ENCODE peak calls at places on chromosomes 7 and 10, in nine cellular contexts. One of them, this sample, is unnamed.

GRCh38 chr7:150476819-150477631 is 26.6 kb downstream of the GIMAP8 start:
- DNase-seq in stimulated activated CD8-positive, alpha-beta memory T cell treated with anti-CD3 and anti-CD28 coated beads, Interleukin-12 subunit alpha, Interleukin-12 subunit beta, amount 100 ng/mL, for 1 hour: no peak
- DNase-seq in GM23248: no peak
- DNase-seq in stimulated activated naive B cell treated with anti-CD40 and anti-IgM and Interleukin-4, amounts not matched to agents 10 μg/mL and 1 μg/mL and 100 μg/mL, for 72 hours: no peak
- DNase-seq in esophagus squamous epithelium: no peak
- DNase-seq in A549: no peak
- DNase-seq in heart left ventricle: no peak
- DNase-seq in hypothalamus: no peak
- DNase-seq in right lobe of liver: no peak
- DNase-seq in this sample: no peak

GRCh38 chr7:34143397-34143796 is 238.1 kb downstream of the BMPER start:
- DNase-seq in GM23248: peak; percentile 73
- DNase-seq in stimulated activated CD8-positive, alpha-beta memory T cell treated with anti-CD3 and anti-CD28 coated beads, Interleukin-12 subunit alpha, Interleukin-12 subunit beta, amount 100 ng/mL, for 1 hour: no peak
- DNase-seq in stimulated activated naive B cell treated with anti-CD40 and anti-IgM and Interleukin-4, amounts not matched to agents 10 μg/mL and 1 μg/mL and 100 μg/mL, for 72 hours: no peak
- DNase-seq in heart left ventricle: no peak
- DNase-seq in esophagus squamous epithelium: no peak
- DNase-seq in hypothalamus: no peak
- DNase-seq in A549: no peak
- DNase-seq in right lobe of liver: no peak
- DNase-seq in this sample: no peak

GRCh38 chr10:99540673-99541531 is 8.2 kb downstream of the NKX2-3 start:
- DNase-seq in stimulated activated CD8-positive, alpha-beta memory T cell treated with anti-CD3 and anti-CD28 coated beads, Interleukin-12 subunit alpha, Interleukin-12 subunit beta, amount 100 ng/mL, for 1 hour: no peak
- DNase-seq in hypothalamus: no peak
- DNase-seq in right lobe of liver: peak; percentile 61
- DNase-seq in GM23248: no peak
- DNase-seq in stimulated activated naive B cell treated with anti-CD40 and anti-IgM and Interleukin-4, amounts not matched to agents 10 μg/mL and 1 μg/mL and 100 μg/mL, for 72 hours: no peak
- DNase-seq in A549: no peak
- DNase-seq in heart left ventricle: no peak
- DNase-seq in esophagus squamous epithelium: no peak
- DNase-seq in this sample: peak; percentile 10

GRCh38 chr10:26858707-26859034 is 2.1 kb downstream of the ABI1 start:
- DNase-seq in heart left ventricle: no peak
- DNase-seq in stimulated activated naive B cell treated with anti-CD40 and anti-IgM and Interleukin-4, amounts not matched to agents 10 μg/mL and 1 μg/mL and 100 μg/mL, for 72 hours: no peak
- DNase-seq in A549: no peak
- DNase-seq in GM23248: peak; percentile 55
- DNase-seq in stimulated activated CD8-positive, alpha-beta memory T cell treated with anti-CD3 and anti-CD28 coated beads, Interleukin-12 subunit alpha, Interleukin-12 subunit beta, amount 100 ng/mL, for 1 hour: no peak
- DNase-seq in right lobe of liver: no peak
- DNase-seq in hypothalamus: no peak
- DNase-seq in esophagus squamous epithelium: no peak
- DNase-seq in this sample: no peak

GRCh38 chr10:13496164-13496563 is 32.6 kb downstream of the BEND7 start:
- DNase-seq in heart left ventricle: no peak
- DNase-seq in A549: no peak
- DNase-seq in stimulated activated naive B cell treated with anti-CD40 and anti-IgM and Interleukin-4, amounts not matched to agents 10 μg/mL and 1 μg/mL and 100 μg/mL, for 72 hours: no peak
- DNase-seq in hypothalamus: no peak
- DNase-seq in esophagus squamous epithelium: no peak
- DNase-seq in stimulated activated CD8-positive, alpha-beta memory T cell treated with anti-CD3 and anti-CD28 coated beads, Interleukin-12 subunit alpha, Interleukin-12 subunit beta, amount 100 ng/mL, for 1 hour: no peak
- DNase-seq in right lobe of liver: no peak
- DNase-seq in GM23248: no peak
- DNase-seq in this sample: no peak

GRCh38 chr10:101301111-101301731 is 52.7 kb upstream of the BTRC start:
- DNase-seq in A549: peak; percentile 73
- DNase-seq in heart left ventricle: peak; percentile 41
- DNase-seq in right lobe of liver: peak; percentile 67
- DNase-seq in hypothalamus: no peak
- DNase-seq in esophagus squamous epithelium: no peak
- DNase-seq in stimulated activated naive B cell treated with anti-CD40 and anti-IgM and Interleukin-4, amounts not matched to agents 10 μg/mL and 1 μg/mL and 100 μg/mL, for 72 hours: no peak
- DNase-seq in GM23248: peak; percentile 44
- DNase-seq in stimulated activated CD8-positive, alpha-beta memory T cell treated with anti-CD3 and anti-CD28 coated beads, Interleukin-12 subunit alpha, Interleukin-12 subunit beta, amount 100 ng/mL, for 1 hour: no peak
- DNase-seq in this sample: peak; percentile 46

GRCh38 chr10:97596101-97597055 is 6.9 kb downstream of the C10orf62 start:
- DNase-seq in stimulated activated CD8-positive, alpha-beta memory T cell treated with anti-CD3 and anti-CD28 coated beads, Interleukin-12 subunit alpha, Interleukin-12 subunit beta, amount 100 ng/mL, for 1 hour: no peak
- DNase-seq in esophagus squamous epithelium: no peak
- DNase-seq in A549: peak; percentile 73
- DNase-seq in right lobe of liver: peak; percentile 61
- DNase-seq in stimulated activated naive B cell treated with anti-CD40 and anti-IgM and Interleukin-4, amounts not matched to agents 10 μg/mL and 1 μg/mL and 100 μg/mL, for 72 hours: no peak
- DNase-seq in heart left ventricle: peak; percentile 79
- DNase-seq in GM23248: peak; percentile 96
- DNase-seq in hypothalamus: no peak
- DNase-seq in this sample: peak; percentile 46

GRCh38 chr10:91424016-91424415 is 13.9 kb downstream of the HECTD2 start:
- DNase-seq in esophagus squamous epithelium: no peak
- DNase-seq in hypothalamus: no peak
- DNase-seq in stimulated activated naive B cell treated with anti-CD40 and anti-IgM and Interleukin-4, amounts not matched to agents 10 μg/mL and 1 μg/mL and 100 μg/mL, for 72 hours: no peak
- DNase-seq in stimulated activated CD8-positive, alpha-beta memory T cell treated with anti-CD3 and anti-CD28 coated beads, Interleukin-12 subunit alpha, Interleukin-12 subunit beta, amount 100 ng/mL, for 1 hour: no peak
- DNase-seq in right lobe of liver: no peak
- DNase-seq in A549: no peak
- DNase-seq in heart left ventricle: no peak
- DNase-seq in GM23248: peak; percentile 55
- DNase-seq in this sample: no peak

GRCh38 chr10:15136960-15137359 is 31.5 kb downstream of the NMT2 start:
- DNase-seq in stimulated activated CD8-positive, alpha-beta memory T cell treated with anti-CD3 and anti-CD28 coated beads, Interleukin-12 subunit alpha, Interleukin-12 subunit beta, amount 100 ng/mL, for 1 hour: no peak
- DNase-seq in esophagus squamous epithelium: no peak
- DNase-seq in hypothalamus: no peak
- DNase-seq in stimulated activated naive B cell treated with anti-CD40 and anti-IgM and Interleukin-4, amounts not matched to agents 10 μg/mL and 1 μg/mL and 100 μg/mL, for 72 hours: no peak
- DNase-seq in heart left ventricle: no peak
- DNase-seq in GM23248: no peak
- DNase-seq in A549: no peak
- DNase-seq in right lobe of liver: no peak
- DNase-seq in this sample: no peak

GRCh38 chr7:40057292-40057691 is 77.1 kb downstream of the MPLKIP start:
- DNase-seq in heart left ventricle: peak; percentile 38
- DNase-seq in esophagus squamous epithelium: no peak
- DNase-seq in stimulated activated naive B cell treated with anti-CD40 and anti-IgM and Interleukin-4, amounts not matched to agents 10 μg/mL and 1 μg/mL and 100 μg/mL, for 72 hours: no peak
- DNase-seq in right lobe of liver: no peak
- DNase-seq in A549: no peak
- DNase-seq in stimulated activated CD8-positive, alpha-beta memory T cell treated with anti-CD3 and anti-CD28 coated beads, Interleukin-12 subunit alpha, Interleukin-12 subunit beta, amount 100 ng/mL, for 1 hour: no peak
- DNase-seq in hypothalamus: no peak
- DNase-seq in GM23248: peak; percentile 61
- DNase-seq in this sample: no peak

GRCh38 chr7:36116347-36117200 is 36.5 kb upstream of the EEPD1 start:
- DNase-seq in heart left ventricle: no peak
- DNase-seq in A549: peak; percentile 24
- DNase-seq in hypothalamus: no peak
- DNase-seq in stimulated activated CD8-positive, alpha-beta memory T cell treated with anti-CD3 and anti-CD28 coated beads, Interleukin-12 subunit alpha, Interleukin-12 subunit beta, amount 100 ng/mL, for 1 hour: no peak
- DNase-seq in GM23248: peak; percentile 54
- DNase-seq in right lobe of liver: no peak
- DNase-seq in stimulated activated naive B cell treated with anti-CD40 and anti-IgM and Interleukin-4, amounts not matched to agents 10 μg/mL and 1 μg/mL and 100 μg/mL, for 72 hours: no peak
- DNase-seq in esophagus squamous epithelium: no peak
- DNase-seq in this sample: no peak

GRCh38 chr7:79785556-79785955 is 332.1 kb upstream of the MAGI2 start:
- DNase-seq in A549: no peak
- DNase-seq in hypothalamus: no peak
- DNase-seq in GM23248: peak; percentile 66
- DNase-seq in stimulated activated CD8-positive, alpha-beta memory T cell treated with anti-CD3 and anti-CD28 coated beads, Interleukin-12 subunit alpha, Interleukin-12 subunit beta, amount 100 ng/mL, for 1 hour: no peak
- DNase-seq in esophagus squamous epithelium: no peak
- DNase-seq in right lobe of liver: no peak
- DNase-seq in heart left ventricle: no peak
- DNase-seq in stimulated activated naive B cell treated with anti-CD40 and anti-IgM and Interleukin-4, amounts not matched to agents 10 μg/mL and 1 μg/mL and 100 μg/mL, for 72 hours: no peak
- DNase-seq in this sample: no peak

GRCh38 chr7:112550468-112551060 is 69.8 kb downstream of the LSMEM1 start:
- DNase-seq in hypothalamus: no peak
- DNase-seq in esophagus squamous epithelium: no peak
- DNase-seq in stimulated activated naive B cell treated with anti-CD40 and anti-IgM and Interleukin-4, amounts not matched to agents 10 μg/mL and 1 μg/mL and 100 μg/mL, for 72 hours: peak; percentile 21
- DNase-seq in GM23248: peak; percentile 75
- DNase-seq in A549: peak; percentile 73
- DNase-seq in stimulated activated CD8-positive, alpha-beta memory T cell treated with anti-CD3 and anti-CD28 coated beads, Interleukin-12 subunit alpha, Interleukin-12 subunit beta, amount 100 ng/mL, for 1 hour: no peak
- DNase-seq in heart left ventricle: no peak
- DNase-seq in right lobe of liver: no peak
- DNase-seq in this sample: peak; percentile 15

GRCh38 chr10:76311752-76312699 is 880.6 kb downstream of the LRMDA start:
- DNase-seq in stimulated activated naive B cell treated with anti-CD40 and anti-IgM and Interleukin-4, amounts not matched to agents 10 μg/mL and 1 μg/mL and 100 μg/mL, for 72 hours: no peak
- DNase-seq in A549: peak; percentile 56
- DNase-seq in heart left ventricle: peak; percentile 34
- DNase-seq in right lobe of liver: no peak
- DNase-seq in stimulated activated CD8-positive, alpha-beta memory T cell treated with anti-CD3 and anti-CD28 coated beads, Interleukin-12 subunit alpha, Interleukin-12 subunit beta, amount 100 ng/mL, for 1 hour: no peak
- DNase-seq in hypothalamus: no peak
- DNase-seq in GM23248: peak; percentile 45
- DNase-seq in esophagus squamous epithelium: no peak
- DNase-seq in this sample: peak; percentile 11

GRCh38 chr7:120028636-120029035 is 244.3 kb upstream of the KCND2 start:
- DNase-seq in GM23248: peak; percentile 57
- DNase-seq in stimulated activated CD8-positive, alpha-beta memory T cell treated with anti-CD3 and anti-CD28 coated beads, Interleukin-12 subunit alpha, Interleukin-12 subunit beta, amount 100 ng/mL, for 1 hour: no peak
- DNase-seq in A549: no peak
- DNase-seq in stimulated activated naive B cell treated with anti-CD40 and anti-IgM and Interleukin-4, amounts not matched to agents 10 μg/mL and 1 μg/mL and 100 μg/mL, for 72 hours: no peak
- DNase-seq in right lobe of liver: no peak
- DNase-seq in esophagus squamous epithelium: no peak
- DNase-seq in heart left ventricle: no peak
- DNase-seq in hypothalamus: no peak
- DNase-seq in this sample: no peak

GRCh38 chr7:138895700-138896099 is 85.5 kb downstream of the KIAA1549 start:
- DNase-seq in heart left ventricle: no peak
- DNase-seq in A549: no peak
- DNase-seq in esophagus squamous epithelium: no peak
- DNase-seq in stimulated activated naive B cell treated with anti-CD40 and anti-IgM and Interleukin-4, amounts not matched to agents 10 μg/mL and 1 μg/mL and 100 μg/mL, for 72 hours: no peak
- DNase-seq in right lobe of liver: no peak
- DNase-seq in hypothalamus: no peak
- DNase-seq in GM23248: no peak
- DNase-seq in stimulated activated CD8-positive, alpha-beta memory T cell treated with anti-CD3 and anti-CD28 coated beads, Interleukin-12 subunit alpha, Interleukin-12 subunit beta, amount 100 ng/mL, for 1 hour: no peak
- DNase-seq in this sample: no peak

GRCh38 chr7:114255404-114255841 is 159.2 kb upstream of the FOXP2 start:
- DNase-seq in GM23248: no peak
- DNase-seq in A549: no peak
- DNase-seq in stimulated activated CD8-positive, alpha-beta memory T cell treated with anti-CD3 and anti-CD28 coated beads, Interleukin-12 subunit alpha, Interleukin-12 subunit beta, amount 100 ng/mL, for 1 hour: no peak
- DNase-seq in stimulated activated naive B cell treated with anti-CD40 and anti-IgM and Interleukin-4, amounts not matched to agents 10 μg/mL and 1 μg/mL and 100 μg/mL, for 72 hours: no peak
- DNase-seq in heart left ventricle: no peak
- DNase-seq in right lobe of liver: peak; percentile 73
- DNase-seq in esophagus squamous epithelium: no peak
- DNase-seq in hypothalamus: no peak
- DNase-seq in this sample: no peak

GRCh38 chr10:5396545-5396944 is 8.1 kb downstream of the TUBAL3 start:
- DNase-seq in stimulated activated CD8-positive, alpha-beta memory T cell treated with anti-CD3 and anti-CD28 coated beads, Interleukin-12 subunit alpha, Interleukin-12 subunit beta, amount 100 ng/mL, for 1 hour: no peak
- DNase-seq in stimulated activated naive B cell treated with anti-CD40 and anti-IgM and Interleukin-4, amounts not matched to agents 10 μg/mL and 1 μg/mL and 100 μg/mL, for 72 hours: no peak
- DNase-seq in heart left ventricle: no peak
- DNase-seq in hypothalamus: peak; percentile 78
- DNase-seq in A549: no peak
- DNase-seq in right lobe of liver: no peak
- DNase-seq in esophagus squamous epithelium: no peak
- DNase-seq in GM23248: no peak
- DNase-seq in this sample: no peak

GRCh38 chr10:132447446-132448247 is 50.6 kb downstream of the PWWP2B start:
- DNase-seq in A549: peak; percentile 50
- DNase-seq in hypothalamus: no peak
- DNase-seq in heart left ventricle: no peak
- DNase-seq in stimulated activated CD8-positive, alpha-beta memory T cell treated with anti-CD3 and anti-CD28 coated beads, Interleukin-12 subunit alpha, Interleukin-12 subunit beta, amount 100 ng/mL, for 1 hour: peak; percentile 55
- DNase-seq in GM23248: no peak
- DNase-seq in right lobe of liver: no peak
- DNase-seq in esophagus squamous epithelium: no peak
- DNase-seq in stimulated activated naive B cell treated with anti-CD40 and anti-IgM and Interleukin-4, amounts not matched to agents 10 μg/mL and 1 μg/mL and 100 μg/mL, for 72 hours: no peak
- DNase-seq in this sample: peak; percentile 67

GRCh38 chr10:84126785-84127167 is 12.5 kb upstream of the GHITM start:
- DNase-seq in stimulated activated naive B cell treated with anti-CD40 and anti-IgM and Interleukin-4, amounts not matched to agents 10 μg/mL and 1 μg/mL and 100 μg/mL, for 72 hours: no peak
- DNase-seq in GM23248: no peak
- DNase-seq in stimulated activated CD8-positive, alpha-beta memory T cell treated with anti-CD3 and anti-CD28 coated beads, Interleukin-12 subunit alpha, Interleukin-12 subunit beta, amount 100 ng/mL, for 1 hour: no peak
- DNase-seq in right lobe of liver: no peak
- DNase-seq in esophagus squamous epithelium: no peak
- DNase-seq in heart left ventricle: no peak
- DNase-seq in A549: no peak
- DNase-seq in hypothalamus: no peak
- DNase-seq in this sample: no peak

GRCh38 chr7:129489491-129489890 is 12.8 kb upstream of the SMKR1 start:
- DNase-seq in stimulated activated CD8-positive, alpha-beta memory T cell treated with anti-CD3 and anti-CD28 coated beads, Interleukin-12 subunit alpha, Interleukin-12 subunit beta, amount 100 ng/mL, for 1 hour: no peak
- DNase-seq in esophagus squamous epithelium: no peak
- DNase-seq in GM23248: peak; percentile 76
- DNase-seq in A549: no peak
- DNase-seq in stimulated activated naive B cell treated with anti-CD40 and anti-IgM and Interleukin-4, amounts not matched to agents 10 μg/mL and 1 μg/mL and 100 μg/mL, for 72 hours: no peak
- DNase-seq in heart left ventricle: no peak
- DNase-seq in hypothalamus: no peak
- DNase-seq in right lobe of liver: no peak
- DNase-seq in this sample: no peak

GRCh38 chr10:84543948-84544347 is 215.6 kb downstream of the CCSER2 start:
- DNase-seq in right lobe of liver: no peak
- DNase-seq in heart left ventricle: no peak
- DNase-seq in hypothalamus: no peak
- DNase-seq in stimulated activated naive B cell treated with anti-CD40 and anti-IgM and Interleukin-4, amounts not matched to agents 10 μg/mL and 1 μg/mL and 100 μg/mL, for 72 hours: no peak
- DNase-seq in GM23248: peak; percentile 54
- DNase-seq in A549: peak; percentile 58
- DNase-seq in esophagus squamous epithelium: no peak
- DNase-seq in stimulated activated CD8-positive, alpha-beta memory T cell treated with anti-CD3 and anti-CD28 coated beads, Interleukin-12 subunit alpha, Interleukin-12 subunit beta, amount 100 ng/mL, for 1 hour: no peak
- DNase-seq in this sample: no peak

GRCh38 chr7:41760293-41760692 is 57.4 kb upstream of the INHBA start:
- DNase-seq in hypothalamus: no peak
- DNase-seq in stimulated activated naive B cell treated with anti-CD40 and anti-IgM and Interleukin-4, amounts not matched to agents 10 μg/mL and 1 μg/mL and 100 μg/mL, for 72 hours: no peak
- DNase-seq in esophagus squamous epithelium: no peak
- DNase-seq in right lobe of liver: no peak
- DNase-seq in A549: no peak
- DNase-seq in GM23248: peak; percentile 4
- DNase-seq in stimulated activated CD8-positive, alpha-beta memory T cell treated with anti-CD3 and anti-CD28 coated beads, Interleukin-12 subunit alpha, Interleukin-12 subunit beta, amount 100 ng/mL, for 1 hour: no peak
- DNase-seq in heart left ventricle: no peak
- DNase-seq in this sample: no peak

GRCh38 chr7:17696422-17696821 is 243.9 kb downstream of the SNX13 start:
- DNase-seq in stimulated activated naive B cell treated with anti-CD40 and anti-IgM and Interleukin-4, amounts not matched to agents 10 μg/mL and 1 μg/mL and 100 μg/mL, for 72 hours: no peak
- DNase-seq in heart left ventricle: peak; percentile 85
- DNase-seq in A549: peak; percentile 93
- DNase-seq in hypothalamus: peak; percentile 17
- DNase-seq in esophagus squamous epithelium: no peak
- DNase-seq in right lobe of liver: no peak
- DNase-seq in GM23248: peak; percentile 57
- DNase-seq in stimulated activated CD8-positive, alpha-beta memory T cell treated with anti-CD3 and anti-CD28 coated beads, Interleukin-12 subunit alpha, Interleukin-12 subunit beta, amount 100 ng/mL, for 1 hour: no peak
- DNase-seq in this sample: peak; percentile 61

GRCh38 chr7:2405601-2406345 is 2.4 kb downstream of the CHST12 start:
- DNase-seq in esophagus squamous epithelium: no peak
- DNase-seq in heart left ventricle: no peak
- DNase-seq in right lobe of liver: no peak
- DNase-seq in GM23248: no peak
- DNase-seq in A549: no peak
- DNase-seq in hypothalamus: no peak
- DNase-seq in stimulated activated naive B cell treated with anti-CD40 and anti-IgM and Interleukin-4, amounts not matched to agents 10 μg/mL and 1 μg/mL and 100 μg/mL, for 72 hours: peak; percentile 49
- DNase-seq in stimulated activated CD8-positive, alpha-beta memory T cell treated with anti-CD3 and anti-CD28 coated beads, Interleukin-12 subunit alpha, Interleukin-12 subunit beta, amount 100 ng/mL, for 1 hour: no peak
- DNase-seq in this sample: no peak

GRCh38 chr7:75727881-75728592 is 10.7 kb downstream of the HIP1 start:
- DNase-seq in esophagus squamous epithelium: no peak
- DNase-seq in stimulated activated CD8-positive, alpha-beta memory T cell treated with anti-CD3 and anti-CD28 coated beads, Interleukin-12 subunit alpha, Interleukin-12 subunit beta, amount 100 ng/mL, for 1 hour: no peak
- DNase-seq in right lobe of liver: no peak
- DNase-seq in stimulated activated naive B cell treated with anti-CD40 and anti-IgM and Interleukin-4, amounts not matched to agents 10 μg/mL and 1 μg/mL and 100 μg/mL, for 72 hours: no peak
- DNase-seq in heart left ventricle: peak; percentile 46
- DNase-seq in A549: peak; percentile 79
- DNase-seq in GM23248: peak; percentile 31
- DNase-seq in hypothalamus: no peak
- DNase-seq in this sample: peak; percentile 94

GRCh38 chr7:71694678-71695077 is 562.7 kb downstream of the GALNT17 start:
- DNase-seq in A549: no peak
- DNase-seq in hypothalamus: no peak
- DNase-seq in GM23248: no peak
- DNase-seq in stimulated activated CD8-positive, alpha-beta memory T cell treated with anti-CD3 and anti-CD28 coated beads, Interleukin-12 subunit alpha, Interleukin-12 subunit beta, amount 100 ng/mL, for 1 hour: no peak
- DNase-seq in stimulated activated naive B cell treated with anti-CD40 and anti-IgM and Interleukin-4, amounts not matched to agents 10 μg/mL and 1 μg/mL and 100 μg/mL, for 72 hours: no peak
- DNase-seq in right lobe of liver: no peak
- DNase-seq in esophagus squamous epithelium: no peak
- DNase-seq in heart left ventricle: no peak
- DNase-seq in this sample: no peak

GRCh38 chr10:72173267-72173634 is 42.6 kb upstream of the ANAPC16 start:
- DNase-seq in stimulated activated naive B cell treated with anti-CD40 and anti-IgM and Interleukin-4, amounts not matched to agents 10 μg/mL and 1 μg/mL and 100 μg/mL, for 72 hours: no peak
- DNase-seq in A549: peak; percentile 82
- DNase-seq in stimulated activated CD8-positive, alpha-beta memory T cell treated with anti-CD3 and anti-CD28 coated beads, Interleukin-12 subunit alpha, Interleukin-12 subunit beta, amount 100 ng/mL, for 1 hour: no peak
- DNase-seq in GM23248: no peak
- DNase-seq in hypothalamus: no peak
- DNase-seq in right lobe of liver: no peak
- DNase-seq in esophagus squamous epithelium: no peak
- DNase-seq in heart left ventricle: no peak
- DNase-seq in this sample: no peak

GRCh38 chr10:69645296-69645665 is 15.2 kb downstream of the FAM241B start:
- DNase-seq in hypothalamus: peak; percentile 49
- DNase-seq in stimulated activated CD8-positive, alpha-beta memory T cell treated with anti-CD3 and anti-CD28 coated beads, Interleukin-12 subunit alpha, Interleukin-12 subunit beta, amount 100 ng/mL, for 1 hour: no peak
- DNase-seq in GM23248: no peak
- DNase-seq in A549: no peak
- DNase-seq in stimulated activated naive B cell treated with anti-CD40 and anti-IgM and Interleukin-4, amounts not matched to agents 10 μg/mL and 1 μg/mL and 100 μg/mL, for 72 hours: no peak
- DNase-seq in right lobe of liver: no peak
- DNase-seq in esophagus squamous epithelium: no peak
- DNase-seq in heart left ventricle: no peak
- DNase-seq in this sample: no peak

GRCh38 chr10:30825495-30825894 is 195.9 kb upstream of the LYZL2 start:
- DNase-seq in stimulated activated naive B cell treated with anti-CD40 and anti-IgM and Interleukin-4, amounts not matched to agents 10 μg/mL and 1 μg/mL and 100 μg/mL, for 72 hours: no peak
- DNase-seq in GM23248: peak; percentile 24
- DNase-seq in esophagus squamous epithelium: no peak
- DNase-seq in A549: no peak
- DNase-seq in hypothalamus: no peak
- DNase-seq in heart left ventricle: no peak
- DNase-seq in right lobe of liver: no peak
- DNase-seq in stimulated activated CD8-positive, alpha-beta memory T cell treated with anti-CD3 and anti-CD28 coated beads, Interleukin-12 subunit alpha, Interleukin-12 subunit beta, amount 100 ng/mL, for 1 hour: no peak
- DNase-seq in this sample: no peak

GRCh38 chr7:157194948-157195347 is 56.2 kb downstream of the UBE3C start:
- DNase-seq in stimulated activated naive B cell treated with anti-CD40 and anti-IgM and Interleukin-4, amounts not matched to agents 10 μg/mL and 1 μg/mL and 100 μg/mL, for 72 hours: no peak
- DNase-seq in right lobe of liver: no peak
- DNase-seq in hypothalamus: no peak
- DNase-seq in heart left ventricle: no peak
- DNase-seq in GM23248: no peak
- DNase-seq in stimulated activated CD8-positive, alpha-beta memory T cell treated with anti-CD3 and anti-CD28 coated beads, Interleukin-12 subunit alpha, Interleukin-12 subunit beta, amount 100 ng/mL, for 1 hour: no peak
- DNase-seq in A549: no peak
- DNase-seq in esophagus squamous epithelium: no peak
- DNase-seq in this sample: no peak

This sample was measured in PC-9.